ENCODE peak calls at places on chromosomes 2 and 18, in nine cellular contexts. L is astrocyte, I is mammary epithelial cell, O is A549, C is Calu3, Q is fibroblast of pulmonary artery, Y is vagina, V is lower lobe of right lung, A is heart left ventricle. R is an unnamed sample.

GRCh38 chr18:657311-657997 is at the start of gene TYMS:
- DNase-seq in L (peak; percentile 47), O (peak; percentile 81), A (peak; percentile 29), Q (peak; percentile 53), C (peak; percentile 81), Y (no peak), V (peak; percentile 60), I (peak; percentile 80), R (peak; percentile 53)

GRCh38 chr2:98787700-98788099 is 56.8 kb upstream of the MGAT4A start:
- DNase-seq in A (no peak), I (no peak), L (no peak), Q (no peak), Y (no peak), C (no peak), V (no peak), O (no peak), R (no peak)

GRCh38 chr2:161946489-161947107 is 127.4 kb downstream of the DPP4 start:
- DNase-seq in C (peak; percentile 34), V (no peak), I (peak; percentile 7), L (peak; percentile 2), A (no peak), O (no peak), Y (no peak), Q (peak; percentile 56), R (peak; percentile 4)

GRCh38 chr2:175205523-175205922 is 24.0 kb upstream of the ATP5MC3 start:
- DNase-seq in A (no peak), Y (no peak), O (no peak), I (peak; percentile 25), V (no peak), L (peak; percentile 71), Q (peak; percentile 36), C (no peak), R (no peak)

GRCh38 chr2:225354281-225354774 is 45.2 kb upstream of the NYAP2 start:
- DNase-seq in L (peak; percentile 90), A (no peak), V (no peak), I (no peak), Y (no peak), C (no peak), O (no peak), Q (no peak), R (peak; percentile 16)

GRCh38 chr2:75787532-75788132 is 76.9 kb upstream of the GCFC2 start:
- DNase-seq in L (peak; percentile 27), Y (no peak), A (no peak), O (no peak), V (no peak), Q (peak; percentile 64), I (peak; percentile 17), C (no peak), R (peak; percentile 3)

GRCh38 chr18:76208632-76209308 is 286.3 kb downstream of the ZNF516 start:
- DNase-seq in L (no peak), O (no peak), C (no peak), Q (no peak), V (no peak), A (no peak), I (no peak), Y (no peak), R (no peak)

GRCh38 chr2:181253438-181253837 is 203.7 kb upstream of the ITGA4 start:
- DNase-seq in Q (no peak), Y (no peak), V (no peak), I (no peak), A (no peak), C (no peak), L (no peak), O (no peak), R (no peak)

GRCh38 chr2:81077396-81077795 is 772.8 kb upstream of the LRRTM1 start:
- DNase-seq in O (no peak), L (no peak), A (no peak), I (no peak), Y (no peak), V (no peak), Q (no peak), C (no peak), R (no peak)

GRCh38 chr2:20378891-20379519 is 28.4 kb upstream of the PUM2 start:
- DNase-seq in I (peak; percentile 74), V (peak; percentile 74), A (peak; percentile 87), C (peak; percentile 83), Q (peak; percentile 89), O (peak; percentile 77), Y (no peak), L (peak; percentile 69), R (peak; percentile 60)

GRCh38 chr2:167135691-167136090 is 247.4 kb downstream of the XIRP2 start:
- DNase-seq in O (no peak), I (no peak), C (no peak), Y (no peak), L (no peak), A (no peak), Q (peak; percentile 21), V (no peak), R (no peak)

GRCh38 chr2:240946046-240946445 is 39.9 kb downstream of the CROCC2 start:
- DNase-seq in L (no peak), O (no peak), I (no peak), V (no peak), C (no peak), Q (no peak), Y (peak; percentile 71), A (no peak), R (no peak)

DNA sequence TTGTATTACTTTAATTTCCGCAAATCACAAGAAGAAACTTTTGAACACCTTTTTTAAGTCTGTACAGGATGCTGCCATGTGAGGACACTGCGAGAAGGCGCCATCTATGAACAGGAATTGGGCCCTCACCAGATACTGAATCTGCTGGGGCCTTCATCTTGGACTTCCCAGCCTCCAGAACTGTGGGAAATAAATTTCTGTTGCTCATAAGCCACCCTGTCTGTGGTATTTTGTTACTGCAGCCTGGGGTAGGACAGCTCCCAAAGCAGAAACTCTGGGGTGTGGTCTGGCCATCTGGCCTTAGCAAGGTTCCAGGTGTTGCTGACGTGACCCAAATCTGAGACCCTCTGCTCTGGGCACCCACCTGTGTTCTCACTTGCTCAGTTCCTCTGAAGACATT is 16.5 kb downstream of the UXS1 start:
- DNase-seq in A (no peak), V (no peak), L (no peak), C (no peak), Q (no peak), I (no peak), Y (no peak), O (no peak), R (no peak)
- TF ChIP-seq CTCF in A (no peak), V (no peak), L (no peak), C (no peak), Q (no peak), I (no peak), Y (no peak), O (no peak), R (no peak)

DNA sequence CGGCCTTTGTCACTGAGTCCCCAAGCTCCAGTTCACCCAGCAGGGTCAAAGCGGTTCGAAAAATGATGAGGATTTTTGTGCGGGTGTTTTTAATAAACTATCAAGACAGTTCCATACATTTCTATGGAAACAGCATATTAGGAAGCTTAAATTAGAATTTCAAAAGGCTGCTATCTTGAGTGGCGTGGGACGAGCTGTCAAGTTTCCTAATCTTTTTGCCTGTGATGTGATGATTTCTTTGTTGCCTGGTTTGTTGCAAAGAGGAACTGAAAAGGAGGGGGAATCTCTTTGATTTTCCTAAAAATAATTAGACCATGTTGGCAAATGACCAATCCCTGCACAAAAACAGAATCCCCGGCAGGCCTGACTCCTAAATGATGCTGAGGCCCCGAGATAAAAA is 66.2 kb upstream of the ATG16L1 start:
- DNase-seq in V (no peak), I (no peak), L (no peak), O (no peak), A (no peak), Y (no peak), C (no peak), Q (no peak), R (no peak)
- TF ChIP-seq CTCF in V (no peak), I (no peak), L (no peak), O (no peak), A (no peak), Y (no peak), C (no peak), Q (no peak), R (no peak)

GRCh38 chr2:237603049-237603717 is 12.6 kb upstream of the RAB17 start:
- DNase-seq in V (no peak), L (no peak), A (no peak), I (no peak), O (no peak), C (no peak), Y (no peak), Q (no peak), R (no peak)

GRCh38 chr2:237603718-237604362 is 13.3 kb upstream of the RAB17 start:
- DNase-seq in O (no peak), Y (no peak), A (peak; percentile 63), C (no peak), I (no peak), Q (peak; percentile 93), L (peak; percentile 60), V (no peak), R (no peak)

GRCh38 chr2:237604391-237604790 is 13.9 kb upstream of the RAB17 start:
- DNase-seq in C (no peak), L (no peak), V (no peak), A (no peak), I (no peak), Q (no peak), Y (no peak), O (no peak), R (no peak)

GRCh38 chr2:237602409-237602808 is 11.9 kb upstream of the RAB17 start:
- DNase-seq in C (no peak), I (no peak), Y (no peak), L (no peak), A (no peak), V (no peak), Q (no peak), O (no peak), R (no peak)

GRCh38 chr2:237604960-237605359 is 14.4 kb upstream of the RAB17 start:
- DNase-seq in C (peak; percentile 16), O (no peak), V (no peak), L (no peak), Y (no peak), Q (peak; percentile 71), I (no peak), A (no peak), R (no peak)
- TF ChIP-seq CTCF in C (peak; percentile 19), O (peak; percentile 25), V (peak; percentile 32), L (peak; percentile 13), Y (no peak), Q (peak; percentile 50), I (peak; percentile 17), A (peak; percentile 32), R (peak; percentile 18)

GRCh38 chr2:235694721-235695601 is 201.1 kb downstream of the AGAP1 start:
- DNase-seq in Y (no peak), A (no peak), L (no peak), C (no peak), V (no peak), Q (no peak), O (no peak), I (no peak), R (no peak)

GRCh38 chr2:235695602-235695895 is 201.7 kb downstream of the AGAP1 start:
- DNase-seq in Y (no peak), V (no peak), I (no peak), Q (no peak), L (no peak), C (no peak), A (no peak), O (no peak), R (no peak)

GRCh38 chr2:235692671-235693171 is 198.9 kb downstream of the AGAP1 start:
- DNase-seq in C (no peak), V (no peak), L (no peak), Q (no peak), Y (no peak), I (no peak), O (no peak), A (no peak), R (no peak)

GRCh38 chr2:235692076-235692475 is 198.2 kb downstream of the AGAP1 start:
- DNase-seq in I (no peak), A (no peak), V (no peak), C (no peak), O (no peak), Q (no peak), L (no peak), Y (no peak), R (no peak)

GRCh38 chr2:235693279-235693678 is 199.4 kb downstream of the AGAP1 start:
- DNase-seq in L (no peak), Q (no peak), C (no peak), A (no peak), I (no peak), O (no peak), V (no peak), Y (no peak), R (no peak)
- TF ChIP-seq CTCF in L (no peak), Q (no peak), C (no peak), A (no peak), I (no peak), O (no peak), V (no peak), Y (no peak), R (no peak)